ENCODE peak calls at places on chromosomes 3 and 15, in nine cellular contexts. U is AG08395; Z is mucosa of descending colon; K is AG08396; V is COR-L47; S is activated CD8-positive, alpha-beta memory T cell treated with anti-CD3 and anti-CD28 coated beads, Interleukin-2, amount 10 ng/mL, durations not matched to agents 7 days and 5 days; T is activated gamma-delta T cell treated with anti-CD3 and anti-CD28 coated beads, Interleukin-2, amount 50 U/mL, for 16 hours; F is T follicular helper cell; R is frontal cortex. D is an unnamed sample.

GRCh38 chr15:71131601-71132357 is 16.5 kb downstream of the THSD4 start:
- DNase-seq in U (no peak), Z (no peak), K (no peak), V (no peak), S (no peak), T (no peak), F (no peak), R (no peak), D (no peak)

GRCh38 chr3:131501949-131502348 is 822 bp downstream of the MRPL3 start:
- DNase-seq in U (no peak), Z (peak), K (no peak), V (no peak), S (no peak), T (no peak), F (no peak), R (no peak), D (no peak)

GRCh38 chr15:68278345-68279217 is 1.0 kb downstream of the FEM1B start:
- DNase-seq in U (peak), Z (peak), K (no peak), V (peak), S (peak), T (peak), F (no peak), R (no peak), D (peak)

GRCh38 chr15:92820233-92821021 is 79.7 kb upstream of the CHD2 start:
- DNase-seq in U (peak), Z (peak), K (peak), V (peak), S (peak), T (peak), F (peak), R (peak), D (peak)

GRCh38 chr3:127857270-127857801 is 35.0 kb upstream of the MGLL start:
- DNase-seq in U (peak), Z (peak), K (no peak), V (no peak), S (no peak), T (no peak), F (no peak), R (no peak), D (no peak)

GRCh38 chr3:107142786-107143185 is 234.5 kb upstream of the CCDC54 start:
- DNase-seq in U (no peak), Z (no peak), K (no peak), V (no peak), S (no peak), T (no peak), F (no peak), R (no peak), D (no peak)

GRCh38 chr3:129623447-129624118 is 17.1 kb upstream of the PLXND1 start:
- DNase-seq in U (no peak), Z (peak), K (peak), V (no peak), S (no peak), T (no peak), F (no peak), R (peak), D (peak)

GRCh38 chr3:141686477-141687280 is 51.4 kb upstream of the RNF7 start:
- DNase-seq in U (peak), Z (peak), K (peak), V (peak), S (peak), T (no peak), F (no peak), R (peak), D (peak)

D was measured in body of pancreas.